ENCODE peak calls at places on chromosomes 6 and 20, in four cellular contexts. S, H, J and Z are unnamed samples.

GRCh38 chr6:81822584-81822983 is 70.1 kb upstream of the TENT5A start:
- DNase-seq in S (no peak), H (no peak), J (no peak), Z (no peak)

GRCh38 chr6:17339308-17339670 is 54.1 kb upstream of the CAP2 start:
- DNase-seq in S (no peak), H (no peak), J (no peak), Z (no peak)

GRCh38 chr6:73739097-73739496 is 43.1 kb downstream of the CD109 start:
- DNase-seq in S (no peak), H (no peak), J (peak), Z (no peak)

GRCh38 chr20:51427625-51428291 is 114.8 kb downstream of the NFATC2 start:
- DNase-seq in S (no peak), H (no peak), J (no peak), Z (no peak)

GRCh38 chr6:41071501-41071922 is 644 bp downstream of the OARD1 start:
- DNase-seq in S (peak), H (no peak), J (no peak), Z (no peak)

GRCh38 chr20:8082025-8082424 is 50.0 kb upstream of the PLCB1 start:
- DNase-seq in S (no peak), H (no peak), J (no peak), Z (no peak)

GRCh38 chr6:108501559-108501958 is 59.2 kb upstream of the FOXO3 start:
- DNase-seq in S (no peak), H (no peak), J (no peak), Z (no peak)

GRCh38 chr6:129567374-129567773 is 142.6 kb downstream of the ARHGAP18 start:
- DNase-seq in S (no peak), H (no peak), J (peak), Z (no peak)

GRCh38 chr6:42383421-42384208 is 68.1 kb downstream of the TRERF1 start:
- DNase-seq in S (no peak), H (no peak), J (no peak), Z (no peak)

GRCh38 chr20:60341062-60341461 is 382.8 kb downstream of the CDH26 start:
- DNase-seq in S (no peak), H (no peak), J (no peak), Z (no peak)

GRCh38 chr6:13302751-13303667 is 25.3 kb downstream of the TBC1D7 start:
- DNase-seq in S (peak), H (peak), J (peak), Z (peak)

GRCh38 chr20:19785886-19786285 is 27.8 kb downstream of the RIN2 start:
- DNase-seq in S (no peak), H (no peak), J (no peak), Z (no peak)

GRCh38 chr6:157755752-157756411 is 67.2 kb upstream of the SNX9 start:
- DNase-seq in S (no peak), H (no peak), J (no peak), Z (no peak)

GRCh38 chr6:169723991-169724553 is at the start of gene PHF10:
- DNase-seq in S (no peak), H (no peak), J (peak), Z (peak)

GRCh38 chr6:151292974-151293373 is 53.2 kb downstream of the AKAP12 start:
- DNase-seq in S (no peak), H (no peak), J (no peak), Z (no peak)

GRCh38 chr6:133130863-133131262 is 110.3 kb upstream of the EYA4 start:
- DNase-seq in S (no peak), H (no peak), J (no peak), Z (no peak)

GRCh38 chr6:75266716-75267291 is 17.8 kb downstream of the TMEM30A start:
- DNase-seq in S (no peak), H (no peak), J (peak), Z (no peak)

GRCh38 chr20:9974324-9974723 is 60.5 kb upstream of the ANKEF1 start:
- DNase-seq in S (no peak), H (no peak), J (no peak), Z (no peak)

GRCh38 chr20:63257629-63258028 is 3.4 kb upstream of the NKAIN4 start:
- DNase-seq in S (no peak), H (no peak), J (no peak), Z (no peak)

GRCh38 chr6:25971187-25971811 is 8.7 kb downstream of the TRIM38 start:
- DNase-seq in S (no peak), H (peak), J (peak), Z (no peak)

GRCh38 chr6:142695016-142695415 is 250.0 kb downstream of the HIVEP2 start:
- DNase-seq in S (no peak), H (no peak), J (no peak), Z (no peak)

GRCh38 chr6:135002229-135002844 is 52.3 kb downstream of the HBS1L start:
- DNase-seq in S (no peak), H (no peak), J (peak), Z (no peak)

GRCh38 chr6:131129657-131130545 is 5.4 kb upstream of the AKAP7 start:
- DNase-seq in S (no peak), H (no peak), J (no peak), Z (no peak)

GRCh38 chr20:49880177-49880576 is 35.2 kb downstream of the SPATA2 start:
- DNase-seq in S (no peak), H (no peak), J (no peak), Z (no peak)

GRCh38 chr20:39259010-39259803 is 297.1 kb downstream of the DHX35 start:
- DNase-seq in S (no peak), H (no peak), J (no peak), Z (no peak)

GRCh38 chr6:39812853-39813533 is 20.8 kb downstream of the DAAM2 start:
- DNase-seq in S (peak), H (no peak), J (no peak), Z (peak)

GRCh38 chr6:90284745-90285481 is 11.7 kb downstream of the BACH2 start:
- DNase-seq in S (peak), H (no peak), J (no peak), Z (no peak)

GRCh38 chr6:112286010-112286409 is 31.6 kb upstream of the LAMA4 start:
- DNase-seq in S (peak), H (no peak), J (no peak), Z (no peak)

GRCh38 chr6:111692327-111693164 is 86.9 kb upstream of the TRAF3IP2 start:
- DNase-seq in S (no peak), H (no peak), J (no peak), Z (no peak)

GRCh38 chr6:47303861-47304260 is 5.8 kb downstream of the TNFRSF21 start:
- DNase-seq in S (no peak), H (no peak), J (no peak), Z (no peak)

GRCh38 chr6:8639928-8640649 is 204.7 kb upstream of the SLC35B3 start:
- DNase-seq in S (no peak), H (no peak), J (no peak), Z (no peak)

GRCh38 chr6:112113371-112113770 is 26.0 kb downstream of the FAM229B start:
- DNase-seq in S (no peak), H (no peak), J (no peak), Z (no peak)

GRCh38 chr6:26224940-26225847 is 138.0 kb downstream of the HFE start:
- DNase-seq in S (no peak), H (no peak), J (no peak), Z (no peak)

GRCh38 chr20:45138451-45139300 is 14.4 kb upstream of the WFDC12 start:
- DNase-seq in S (no peak), H (peak), J (peak), Z (peak)

GRCh38 chr20:17786221-17786718 is 86.5 kb downstream of the BANF2 start:
- DNase-seq in S (no peak), H (no peak), J (no peak), Z (no peak)

GRCh38 chr6:116512155-116512559 is 718 bp downstream of the CALHM5 start:
- DNase-seq in S (no peak), H (no peak), J (no peak), Z (no peak)

GRCh38 chr6:46781478-46782378 is 11.5 kb upstream of the MEP1A start:
- DNase-seq in S (no peak), H (peak), J (peak), Z (no peak)

GRCh38 chr6:88626460-88626859 is 337.0 kb downstream of the RNGTT start:
- DNase-seq in S (no peak), H (no peak), J (no peak), Z (no peak)

GRCh38 chr6:72461144-72461543 is 160.7 kb upstream of the KCNQ5 start:
- DNase-seq in S (no peak), H (no peak), J (no peak), Z (no peak)

DNA sequence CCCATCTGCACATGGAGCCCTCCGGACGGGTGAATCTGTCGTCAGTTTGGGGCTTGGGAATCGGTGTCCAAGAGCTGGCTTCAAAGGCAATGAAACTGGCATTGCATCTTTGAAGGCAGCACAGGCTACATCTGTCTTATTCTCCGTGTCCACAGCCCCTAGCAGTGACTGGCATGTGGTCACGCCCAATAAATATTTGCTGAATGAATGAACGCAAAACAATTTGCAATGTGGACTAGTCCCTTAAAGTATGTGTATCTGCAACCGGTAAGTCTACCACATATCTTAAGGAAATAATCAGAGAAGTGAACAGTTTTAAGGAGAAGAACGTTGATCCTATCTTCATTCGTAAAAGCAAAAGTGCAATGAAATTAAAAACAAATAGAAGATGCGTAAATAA is 8.0 kb upstream of the PMEPA1 start:
- DNase-seq in S (no peak), H (no peak), J (no peak), Z (no peak)
- TF ChIP-seq SPI1 in S (no peak), H (no peak), J (no peak), Z (no peak)

DNA sequence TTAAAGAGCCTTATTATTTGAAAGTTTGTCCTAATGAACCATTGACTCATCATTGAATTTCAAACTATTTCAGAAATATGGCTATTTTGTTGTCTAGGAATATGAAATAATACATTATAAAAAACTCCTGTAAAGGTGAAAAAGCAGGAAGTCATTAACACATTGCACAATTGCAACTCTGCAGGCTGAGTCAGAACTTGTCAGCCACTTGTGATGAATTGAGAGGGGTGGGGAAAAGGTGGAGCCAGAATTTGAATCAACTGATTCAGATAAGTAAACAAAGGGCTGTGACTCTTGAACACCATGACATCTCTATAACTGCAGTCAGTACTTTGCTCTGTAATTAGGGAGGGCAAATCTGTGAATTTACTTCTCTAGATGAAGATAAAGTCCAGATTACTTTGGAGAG is 6.0 kb downstream of the C6orf141 start:
- DNase-seq in S (no peak), H (no peak), J (peak), Z (no peak)
- TF ChIP-seq SPI1 in S (no peak), H (no peak), J (peak), Z (no peak)

GRCh38 chr20:36575066-36575743 is 1.8 kb downstream of the TGIF2 start:
- DNase-seq in S (no peak), H (no peak), J (peak), Z (no peak)

GRCh38 chr20:36572701-36573102 is 695 bp upstream of the TGIF2 start:
- DNase-seq in S (no peak), H (no peak), J (peak), Z (no peak)

GRCh38 chr20:36573798-36574277 is 441 bp downstream of the TGIF2 start:
- DNase-seq in S (no peak), H (peak), J (peak), Z (no peak)

GRCh38 chr20:36573103-36573797 is at the start of gene TGIF2:
- DNase-seq in S (peak), H (peak), J (peak), Z (peak)

GRCh38 chr20:36574278-36575065 is 1.1 kb downstream of the TGIF2 start:
- DNase-seq in S (no peak), H (peak), J (peak), Z (peak)
- TF ChIP-seq SPI1 in S (no peak), H (no peak), J (no peak), Z (no peak)

GRCh38 chr20:46463852-46464251 is 49.5 kb downstream of the ZNF334 start:
- DNase-seq in S (no peak), H (no peak), J (no peak), Z (no peak)
- TF ChIP-seq SPI1 in S (no peak), H (no peak), J (no peak), Z (no peak)

DNA sequence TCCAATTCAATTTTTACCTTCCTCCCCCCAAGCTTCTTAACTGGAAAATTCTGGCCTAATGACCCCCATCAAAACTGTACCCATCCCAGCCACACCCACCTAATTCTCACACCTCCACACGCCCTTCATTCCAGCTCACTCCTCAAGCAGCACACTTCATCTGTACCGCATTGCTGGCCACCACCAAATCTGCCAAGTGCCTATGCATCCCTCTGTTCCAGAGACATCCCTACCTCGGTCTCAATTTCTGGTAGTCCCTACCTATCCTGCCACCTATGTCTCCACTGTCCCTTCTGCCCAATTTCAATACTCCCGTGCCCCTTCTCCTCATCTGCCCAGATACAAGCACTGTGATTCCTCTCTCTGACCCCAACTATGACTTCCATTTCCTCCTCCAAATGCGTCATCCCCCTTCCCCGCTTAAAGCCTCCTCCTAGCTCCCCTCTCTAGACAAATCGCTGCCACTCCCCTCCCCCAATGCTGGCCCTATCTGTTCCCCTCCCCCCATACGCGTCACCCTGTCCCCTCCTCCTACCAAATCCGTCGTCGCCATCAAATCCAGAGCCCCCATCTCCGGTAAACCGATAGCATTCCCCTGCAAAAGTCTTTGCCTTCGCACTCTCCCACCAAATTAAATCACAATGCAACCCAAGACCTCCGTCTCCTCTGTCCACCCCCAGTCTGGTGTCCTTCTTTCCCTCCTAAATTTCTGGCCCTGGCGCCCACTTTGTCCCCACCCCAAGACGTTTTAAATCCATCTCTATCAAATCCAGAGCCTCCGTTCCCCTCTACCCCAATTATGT is 1.2 kb downstream of the MTCH1 start:
- DNase-seq in S (no peak), H (no peak), J (peak), Z (no peak)
- TF ChIP-seq SPI1 in S (no peak), H (no peak), J (no peak), Z (no peak)

GRCh38 chr20:46557231-46557956 is 6.9 kb upstream of the OCSTAMP start:
- DNase-seq in S (no peak), H (no peak), J (no peak), Z (no peak)
- TF ChIP-seq SPI1 in S (no peak), H (no peak), J (no peak), Z (no peak)

GRCh38 chr20:42837456-42837855 is 352.2 kb downstream of the PTPRT start:
- DNase-seq in S (no peak), H (no peak), J (no peak), Z (no peak)

DNA sequence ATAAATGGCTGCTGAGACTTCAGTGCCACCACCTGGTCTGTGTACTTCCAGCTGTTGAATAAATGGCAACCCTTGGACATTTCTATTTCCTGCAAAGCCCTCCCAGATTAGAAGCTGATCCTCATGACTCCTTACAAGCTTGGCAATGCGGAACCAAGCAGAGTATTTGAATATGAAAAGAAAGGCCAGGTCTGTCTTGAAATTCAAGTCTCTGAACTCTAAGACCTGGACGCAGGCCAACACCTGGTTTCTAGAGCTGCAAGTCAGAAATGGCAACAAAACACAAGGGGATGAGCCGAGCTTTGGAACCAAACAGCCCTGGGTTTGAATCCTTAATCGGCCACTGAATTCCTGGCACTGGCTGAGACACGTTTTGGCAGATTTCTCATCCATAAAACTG is 353.4 kb downstream of the PTPRT start:
- DNase-seq in S (no peak), H (no peak), J (no peak), Z (no peak)
- TF ChIP-seq SPI1 in S (no peak), H (no peak), J (no peak), Z (no peak)

DNA sequence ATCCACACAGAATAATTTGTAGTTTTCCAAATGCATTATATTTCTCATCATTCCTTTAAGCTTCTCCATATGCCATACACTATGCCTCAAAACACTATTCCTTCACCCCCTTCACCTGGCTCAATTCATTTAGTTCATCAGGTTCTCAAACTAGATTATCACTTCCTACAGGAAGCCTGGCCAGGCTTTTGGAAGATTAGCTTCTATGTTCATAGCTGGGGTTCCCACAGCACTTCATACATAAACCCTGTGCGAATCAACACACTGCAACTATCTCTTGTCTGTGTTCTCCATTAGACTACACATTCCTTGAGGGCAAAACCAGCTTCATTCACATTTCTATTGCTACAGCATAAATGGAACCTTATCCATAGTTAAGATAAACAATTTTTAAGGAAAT is 40.5 kb upstream of the PLN start:
- DNase-seq in S (no peak), H (no peak), J (no peak), Z (no peak)
- TF ChIP-seq SPI1 in S (no peak), H (no peak), J (no peak), Z (no peak)

GRCh38 chr6:15389759-15390723 is 144.2 kb downstream of the JARID2 start:
- DNase-seq in S (peak), H (no peak), J (peak), Z (no peak)
- TF ChIP-seq SPI1 in S (no peak), H (no peak), J (no peak), Z (no peak)